ENCODE peak calls at places on chromosome 14, in ten cellular contexts. G is amygdala; K is stimulated activated naive B cell treated with anti-CD40 and anti-IgM and Interleukin-4, amounts not matched to agents 10 μg/mL and 1 μg/mL and 100 μg/mL, for 72 hours; H is HS-27A; B is Ammon's horn; Z is M059J; N is stimulated activated CD8-positive, alpha-beta memory T cell treated with anti-CD3 and anti-CD28 coated beads, Interleukin-7, amount 100 ng/mL, for 1 hour; M is non-pigmented ciliary epithelial cell; U is H54; F is smooth muscle cell of the brain vasculature. I is an unnamed sample.

GRCh38 chr14:54776361-54777001 is 126.1 kb downstream of the GCH1 start:
- DNase-seq in F (no peak), U (peak; percentile 20), B (peak; percentile 59), K (peak; percentile 58), Z (peak; percentile 89), N (no peak), H (peak; percentile 88), G (no peak), M (no peak), I (peak; percentile 5)

GRCh38 chr14:64126548-64126947 is 167.6 kb downstream of the ESR2 start:
- DNase-seq in B (no peak), K (no peak), G (no peak), H (no peak), N (no peak), M (no peak), F (no peak), U (no peak), Z (no peak), I (no peak)

GRCh38 chr14:75132374-75133086 is 5.7 kb upstream of the NEK9 start:
- DNase-seq in N (no peak), H (peak; percentile 45), F (peak; percentile 55), Z (peak; percentile 75), G (no peak), M (no peak), B (peak; percentile 92), K (peak; percentile 45), U (no peak), I (peak; percentile 42)

GRCh38 chr14:56945291-56945690 is 135.0 kb upstream of the OTX2 start:
- DNase-seq in H (no peak), M (no peak), N (no peak), F (no peak), G (no peak), Z (no peak), U (no peak), K (no peak), B (no peak), I (no peak)

GRCh38 chr14:102580552-102581110 is 11.8 kb upstream of the RCOR1 start:
- DNase-seq in B (no peak), F (no peak), M (no peak), K (no peak), N (no peak), H (no peak), G (no peak), Z (peak; percentile 50), U (no peak), I (no peak)

GRCh38 chr14:102578821-102579220 is 13.6 kb upstream of the RCOR1 start:
- DNase-seq in K (no peak), B (no peak), G (no peak), U (no peak), M (no peak), N (no peak), Z (no peak), F (no peak), H (no peak), I (no peak)

GRCh38 chr14:88547386-88547780 is 7.4 kb downstream of the PTPN21 start:
- DNase-seq in H (no peak), K (no peak), G (no peak), N (no peak), B (no peak), U (no peak), M (no peak), Z (no peak), F (no peak), I (no peak)

GRCh38 chr14:83071888-83072501 is 1538.3 kb upstream of the SEL1L start:
- DNase-seq in U (no peak), Z (peak; percentile 0), F (no peak), B (no peak), M (no peak), H (peak; percentile 50), G (no peak), N (no peak), K (no peak), I (no peak)

GRCh38 chr14:64422753-64423152 is 34.6 kb downstream of the MTHFD1 start:
- DNase-seq in M (no peak), G (no peak), U (no peak), F (no peak), B (no peak), N (no peak), H (no peak), Z (peak; percentile 4), K (no peak), I (no peak)

GRCh38 chr14:68042002-68042401 is 222.4 kb downstream of the RAD51B start:
- DNase-seq in M (no peak), N (no peak), Z (no peak), K (no peak), H (no peak), B (no peak), U (no peak), G (no peak), F (no peak), I (no peak)

GRCh38 chr14:93905623-93906022 is 21.5 kb upstream of the FAM181A start:
- DNase-seq in U (no peak), B (no peak), H (no peak), G (no peak), M (no peak), K (no peak), N (no peak), Z (no peak), F (no peak), I (no peak)

GRCh38 chr14:97584528-97584927 is 787.3 kb downstream of the VRK1 start:
- DNase-seq in N (no peak), Z (no peak), F (no peak), B (no peak), H (no peak), K (no peak), M (no peak), U (no peak), G (no peak), I (no peak)

GRCh38 chr14:81209187-81209836 is 11.4 kb downstream of the GTF2A1 start:
- DNase-seq in G (no peak), Z (no peak), U (no peak), H (no peak), N (no peak), F (no peak), M (no peak), K (peak; percentile 56), B (peak; percentile 15), I (no peak)

GRCh38 chr14:59829469-59829868 is 41.1 kb downstream of the RTN1 start:
- DNase-seq in B (no peak), F (no peak), U (no peak), N (no peak), Z (no peak), H (no peak), K (no peak), M (no peak), G (no peak), I (no peak)

GRCh38 chr14:50311337-50311973 is 574 bp downstream of the L2HGDH start:
- DNase-seq in H (no peak), N (no peak), K (no peak), Z (no peak), G (no peak), U (no peak), B (peak; percentile 3), F (no peak), M (no peak), I (no peak)

GRCh38 chr14:76904100-76904739 is 78.0 kb downstream of the LRRC74A start:
- DNase-seq in Z (peak; percentile 88), M (peak; percentile 49), U (peak; percentile 48), H (no peak), N (no peak), G (no peak), F (no peak), K (no peak), B (no peak), I (no peak)

GRCh38 chr14:50318031-50318626 is 6.0 kb downstream of the DMAC2L start:
- DNase-seq in K (no peak), B (peak; percentile 47), G (no peak), Z (peak; percentile 44), H (no peak), F (no peak), N (no peak), M (no peak), U (no peak), I (no peak)

GRCh38 chr14:30330452-30330851 is 228.5 kb upstream of the G2E3 start:
- DNase-seq in G (no peak), K (no peak), U (no peak), F (no peak), M (no peak), Z (no peak), N (no peak), B (no peak), H (no peak), I (no peak)

GRCh38 chr14:105879867-105880561 is 353.6 kb downstream of the TMEM121 start:
- DNase-seq in G (no peak), K (no peak), F (no peak), M (no peak), H (no peak), N (no peak), U (no peak), Z (no peak), B (no peak), I (no peak)

GRCh38 chr14:40870252-40870651 is 736.4 kb upstream of the LRFN5 start:
- DNase-seq in U (no peak), F (no peak), B (no peak), M (no peak), G (no peak), H (no peak), K (no peak), Z (no peak), N (no peak), I (no peak)

GRCh38 chr14:104393898-104394605 is 185.5 kb upstream of the C14orf180 start:
- DNase-seq in B (no peak), G (no peak), M (no peak), N (peak; percentile 25), F (no peak), K (no peak), H (no peak), Z (no peak), U (no peak), I (no peak)

GRCh38 chr14:100893760-100894159 is 9.8 kb downstream of the RTL1 start:
- DNase-seq in G (no peak), H (no peak), Z (no peak), K (no peak), F (no peak), U (no peak), N (no peak), M (no peak), B (no peak), I (no peak)

GRCh38 chr14:76174982-76175381 is 23.3 kb downstream of the GPATCH2L start:
- DNase-seq in B (no peak), Z (no peak), K (no peak), F (no peak), N (no peak), G (no peak), M (no peak), U (no peak), H (no peak), I (no peak)

GRCh38 chr14:33026850-33027420 is 88.3 kb downstream of the NPAS3 start:
- DNase-seq in G (no peak), U (no peak), B (peak; percentile 30), Z (peak; percentile 37), F (no peak), K (no peak), M (no peak), N (no peak), H (no peak), I (no peak)

GRCh38 chr14:91372680-91373495 is 44.7 kb downstream of the CCDC88C start:
- DNase-seq in F (no peak), U (no peak), Z (peak; percentile 42), G (no peak), M (no peak), H (no peak), N (no peak), B (no peak), K (no peak), I (no peak)

GRCh38 chr14:33932526-33933292 is 18.2 kb downstream of the EGLN3 start:
- DNase-seq in F (no peak), H (no peak), G (no peak), M (no peak), N (no peak), B (no peak), K (no peak), U (no peak), Z (peak; percentile 81), I (no peak)

GRCh38 chr14:101108579-101109346 is 205.2 kb upstream of the RTL1 start:
- DNase-seq in Z (no peak), F (no peak), H (no peak), G (no peak), B (no peak), M (no peak), U (no peak), K (no peak), N (no peak), I (no peak)

GRCh38 chr14:105911006-105911847 is 384.8 kb downstream of the TMEM121 start:
- DNase-seq in N (no peak), B (no peak), U (no peak), F (no peak), Z (no peak), K (no peak), M (no peak), G (no peak), H (no peak), I (no peak)